ENCODE peak calls at places on chromosomes 13 and 19, in four cellular contexts. I is fibroblast of lung, T is astrocyte of the spinal cord, B is sigmoid colon. R is an unnamed sample.

GRCh38 chr13:44063467-44063866 is 183.8 kb downstream of the LACC1 start:
- DNase-seq in I (no peak), T (no peak), B (no peak), R (no peak)

GRCh38 chr19:53912653-53913052 is 3.6 kb downstream of the CACNG7 start:
- DNase-seq in T (no peak), I (no peak), B (no peak), R (no peak)

GRCh38 chr13:27293873-27294515 is 23.4 kb downstream of the RASL11A start:
- DNase-seq in B (no peak), I (no peak), T (no peak), R (no peak)

GRCh38 chr13:100790405-100790804 is 115.8 kb upstream of the TMTC4 start:
- DNase-seq in B (no peak), T (no peak), I (no peak), R (no peak)

GRCh38 chr13:89650226-89650625 is 1697.3 kb upstream of the MIR17HG start:
- DNase-seq in T (no peak), I (no peak), B (no peak), R (peak; percentile 59)

GRCh38 chr13:39105110-39105509 is 66.9 kb downstream of the NHLRC3 start:
- DNase-seq in B (no peak), T (peak; percentile 2), I (no peak), R (no peak)

GRCh38 chr19:20513179-20513934 is 52.2 kb downstream of the ZNF737 start:
- DNase-seq in I (no peak), T (no peak), B (no peak), R (no peak)

GRCh38 chr13:23488442-23488841 is 54.9 kb upstream of the SACS start:
- DNase-seq in T (peak; percentile 51), B (no peak), I (peak; percentile 73), R (no peak)

GRCh38 chr13:112576191-112576590 is 11.8 kb downstream of the TUBGCP3 start:
- DNase-seq in T (no peak), I (no peak), B (no peak), R (no peak)

GRCh38 chr13:113361406-113361805 is 2.5 kb downstream of the GRTP1 start:
- DNase-seq in T (no peak), B (no peak), I (no peak), R (no peak)

GRCh38 chr13:113258655-113259054 is 38.4 kb upstream of the LAMP1 start:
- DNase-seq in I (no peak), T (no peak), B (no peak), R (no peak)

GRCh38 chr19:22609630-22610029 is 24.5 kb upstream of the ZNF492 start:
- DNase-seq in T (no peak), I (no peak), B (no peak), R (no peak)

GRCh38 chr13:26946675-26947342 is 186.2 kb upstream of the GPR12 start:
- DNase-seq in T (peak; percentile 43), B (no peak), I (peak; percentile 48), R (no peak)

GRCh38 chr13:95236774-95237173 is 64.5 kb downstream of the ABCC4 start:
- DNase-seq in I (no peak), B (no peak), T (no peak), R (no peak)

GRCh38 chr19:55278391-55279135 is 1.3 kb downstream of the HSPBP1 start:
- DNase-seq in B (no peak), T (no peak), I (no peak), R (no peak)

GRCh38 chr13:114099918-114100445 is 32.4 kb downstream of the RASA3 start:
- DNase-seq in B (peak; percentile 67), I (peak; percentile 59), T (no peak), R (no peak)

GRCh38 chr19:18789883-18790565 is 1.1 kb downstream of the COMP start:
- DNase-seq in I (peak; percentile 25), B (no peak), T (no peak), R (no peak)

GRCh38 chr19:8423821-8424223 is 10.7 kb downstream of the MARCHF2 start:
- DNase-seq in T (peak; percentile 95), I (peak; percentile 96), B (peak; percentile 98), R (peak; percentile 93)

GRCh38 chr19:54364775-54365257 is at the start of gene LAIR1:
- DNase-seq in B (no peak), T (no peak), I (no peak), R (no peak)

GRCh38 chr19:18292810-18293641 is 11.6 kb upstream of the JUND start:
- DNase-seq in B (peak; percentile 95), I (peak; percentile 84), T (peak; percentile 85), R (no peak)

GRCh38 chr13:108121406-108121805 is 93.9 kb downstream of the LIG4 start:
- DNase-seq in B (no peak), T (no peak), I (no peak), R (no peak)

GRCh38 chr19:49590071-49590970 is 661 bp upstream of the PRR12 start:
- DNase-seq in I (peak; percentile 96), T (peak; percentile 97), B (peak; percentile 96), R (peak; percentile 98)
- TF ChIP-seq CTCF in I (peak; percentile 13), T (peak; percentile 12), B (peak; percentile 20), R (peak; percentile 30)

DNA sequence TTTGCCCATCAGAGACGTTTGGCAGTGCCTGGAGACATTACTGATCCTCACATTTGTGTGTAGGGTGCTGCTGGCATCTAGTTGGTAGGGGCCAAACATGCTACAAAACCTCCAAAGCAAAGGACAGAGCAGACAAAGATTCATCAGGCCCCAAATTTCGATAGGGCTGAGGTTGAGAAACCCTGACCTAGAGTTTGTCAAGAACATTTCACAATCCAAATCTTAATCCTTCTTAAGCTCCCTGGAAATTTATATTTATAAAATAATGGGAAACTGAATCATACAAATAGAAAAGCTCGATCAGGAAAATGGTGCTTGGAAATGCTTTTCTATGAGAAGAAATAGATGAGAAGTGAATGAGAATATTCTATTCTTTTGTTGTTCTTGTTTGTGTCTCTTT is 273.6 kb downstream of the DCT start:
- DNase-seq in B (no peak), T (no peak), I (no peak), R (no peak)
- TF ChIP-seq CTCF in B (no peak), T (no peak), I (no peak), R (no peak)

DNA sequence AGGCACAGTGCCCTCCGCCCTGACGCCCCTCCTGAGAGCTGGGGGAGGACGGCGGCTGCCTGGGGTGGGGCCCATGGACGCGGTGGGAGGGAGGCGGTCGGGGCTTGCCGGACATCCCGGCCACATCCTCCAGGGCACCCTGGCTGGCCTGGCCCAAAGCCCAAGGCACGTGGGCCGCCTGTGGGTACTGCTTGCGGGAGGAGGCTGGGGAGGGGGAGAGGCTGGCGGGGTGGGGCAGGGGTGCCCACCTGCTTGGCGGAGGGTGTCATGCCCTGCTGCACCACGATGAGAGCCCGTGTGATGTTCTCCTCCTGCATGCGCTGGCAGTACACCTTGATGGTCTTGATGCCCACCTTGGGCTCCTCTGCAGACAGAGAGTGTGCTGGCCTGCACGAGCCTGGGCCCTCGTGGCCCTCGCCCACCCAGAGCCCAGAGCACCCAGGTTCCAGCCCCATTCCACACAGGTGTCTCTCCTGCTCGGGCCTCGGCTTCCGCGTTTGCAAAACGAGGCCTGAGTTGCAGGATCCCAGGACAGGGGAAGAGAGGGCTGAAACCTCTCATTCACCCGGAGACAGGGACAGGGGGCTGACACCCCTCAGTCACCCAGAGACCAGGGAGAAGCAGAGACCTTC is 3.5 kb downstream of the POLR2E start:
- DNase-seq in I (no peak), B (no peak), T (no peak), R (no peak)
- TF ChIP-seq CTCF in I (no peak), B (no peak), T (no peak), R (no peak)

GRCh38 chr13:109918179-109918651 is 131.8 kb upstream of the IRS2 start:
- DNase-seq in I (peak; percentile 30), B (no peak), T (no peak), R (no peak)

GRCh38 chr13:109919715-109920375 is 133.5 kb upstream of the IRS2 start:
- DNase-seq in T (peak; percentile 20), I (peak; percentile 59), B (no peak), R (no peak)

GRCh38 chr13:109917422-109917821 is 131.0 kb upstream of the IRS2 start:
- DNase-seq in T (no peak), B (no peak), I (no peak), R (no peak)

GRCh38 chr13:109924376-109924775 is 138.0 kb upstream of the IRS2 start:
- DNase-seq in B (no peak), I (no peak), T (no peak), R (no peak)

GRCh38 chr13:109922518-109922917 is 136.1 kb upstream of the IRS2 start:
- DNase-seq in T (no peak), I (peak; percentile 22), B (no peak), R (no peak)
- TF ChIP-seq CTCF in T (no peak), I (no peak), B (no peak), R (no peak)

DNA sequence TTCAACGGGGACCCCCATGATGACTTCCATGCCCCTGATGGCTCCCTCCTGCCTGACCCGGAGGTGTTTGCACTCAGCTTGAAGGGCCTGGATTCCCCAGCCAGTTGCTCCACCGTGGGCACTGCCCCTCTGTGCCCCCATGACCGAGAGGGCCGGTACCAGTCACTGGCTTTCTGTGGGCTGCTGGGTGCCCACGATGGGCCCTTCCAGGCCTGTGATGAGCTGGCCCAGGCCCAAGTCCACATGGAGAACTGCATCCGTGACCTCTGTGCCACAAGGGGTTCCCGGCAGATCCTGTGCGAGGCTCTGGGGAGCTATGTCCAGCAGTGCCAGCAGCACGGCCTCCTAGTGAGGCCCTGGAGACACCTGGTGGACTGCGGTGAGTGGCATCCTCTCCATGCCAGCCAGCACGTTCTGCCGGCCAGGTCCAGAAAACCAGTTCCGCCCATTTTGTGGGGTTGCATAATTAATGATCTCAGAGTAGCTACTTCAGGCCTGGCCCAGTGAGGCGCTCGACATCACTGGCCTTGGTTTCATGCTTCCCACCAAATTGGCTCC is 34.9 kb upstream of the FXYD3 start:
- DNase-seq in B (no peak), I (no peak), T (no peak), R (no peak)
- TF ChIP-seq CTCF in B (no peak), I (no peak), T (no peak), R (no peak)

DNA sequence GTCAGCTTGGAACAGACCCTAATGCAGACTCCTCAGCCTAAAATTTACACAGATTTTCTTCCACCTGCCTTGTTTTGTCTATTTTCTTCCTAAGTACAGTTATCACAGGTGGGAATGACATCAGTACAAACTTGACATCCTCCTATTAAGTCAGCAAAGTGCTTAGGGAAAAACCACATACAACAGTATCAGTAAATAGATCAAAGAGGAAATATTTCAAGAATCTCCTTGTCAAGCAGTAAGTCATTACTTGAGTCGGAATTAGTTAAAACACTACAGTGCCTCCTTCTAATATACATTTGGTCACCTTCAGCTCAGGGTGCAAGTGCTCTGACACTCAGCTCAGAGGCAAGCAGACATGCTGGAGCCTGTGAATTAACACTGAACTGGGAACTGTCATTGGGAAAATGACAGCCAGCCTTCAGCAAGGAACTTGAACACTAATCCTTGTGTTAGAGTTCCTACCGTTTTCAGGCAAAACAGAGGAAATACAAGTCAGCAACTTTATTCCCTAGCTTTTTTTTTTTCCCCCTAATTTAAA is 394.3 kb upstream of the HTR2A start:
- DNase-seq in T (no peak), I (peak; percentile 52), B (no peak), R (no peak)
- TF ChIP-seq CTCF in T (no peak), I (no peak), B (no peak), R (no peak)

DNA sequence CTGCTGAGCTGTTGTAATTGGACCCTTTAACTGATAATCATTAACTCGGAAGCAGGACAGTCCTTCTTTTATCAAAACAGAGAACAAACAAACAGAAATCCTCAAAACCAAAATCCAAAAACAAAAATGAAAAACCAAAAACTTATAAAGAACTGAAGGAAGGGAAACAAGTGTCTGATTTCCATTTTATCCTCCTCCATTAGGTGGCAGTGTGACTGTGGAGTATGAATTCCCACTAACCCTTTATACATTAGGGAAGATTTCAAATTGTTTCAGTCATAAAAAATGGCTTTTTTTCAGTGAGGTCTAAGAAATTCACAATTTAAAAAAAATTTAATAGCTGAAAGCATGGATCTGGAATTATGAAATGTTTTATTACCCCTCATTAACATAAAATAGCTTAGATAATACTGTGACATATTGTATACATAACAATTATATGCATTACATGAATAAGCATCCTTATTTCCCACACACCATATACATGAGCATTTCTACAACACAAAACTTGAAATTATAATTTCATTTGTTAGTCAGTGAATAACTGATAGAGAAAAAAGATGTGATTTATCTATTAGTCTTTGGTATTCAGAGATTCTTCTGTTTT is 1074.3 kb upstream of the PCDH9 start:
- DNase-seq in B (no peak), T (peak; percentile 50), I (peak; percentile 23), R (no peak)
- TF ChIP-seq CTCF in B (no peak), T (peak; percentile 69), I (peak; percentile 68), R (peak; percentile 98)